ENCODE peak calls at places on chromosomes 12 and 14, in eight cellular contexts. One of them, this sample, is unnamed.

GRCh38 chr14:73245401-73246325 is 8.4 kb downstream of the PAPLN start:
- DNase-seq in right lobe of liver: peak; percentile 69
- DNase-seq in astrocyte: no peak
- DNase-seq in thoracic aorta: no peak
- DNase-seq in colonic mucosa: peak; percentile 42
- DNase-seq in A549: no peak
- DNase-seq in SK-N-SH: peak; percentile 16
- DNase-seq in mucosa of descending colon: peak; percentile 41
- DNase-seq in this sample: peak; percentile 80

GRCh38 chr12:84508325-84508861 is 404.2 kb downstream of the SLC6A15 start:
- DNase-seq in thoracic aorta: no peak
- DNase-seq in colonic mucosa: peak; percentile 21
- DNase-seq in SK-N-SH: peak; percentile 12
- DNase-seq in right lobe of liver: no peak
- DNase-seq in A549: peak; percentile 60
- DNase-seq in astrocyte: peak; percentile 77
- DNase-seq in mucosa of descending colon: peak; percentile 24
- DNase-seq in this sample: no peak

GRCh38 chr12:49332441-49332861 is 4.5 kb downstream of the C1QL4 start:
- DNase-seq in SK-N-SH: no peak
- DNase-seq in right lobe of liver: no peak
- DNase-seq in colonic mucosa: no peak
- DNase-seq in mucosa of descending colon: no peak
- DNase-seq in thoracic aorta: no peak
- DNase-seq in astrocyte: no peak
- DNase-seq in A549: no peak
- DNase-seq in this sample: no peak

GRCh38 chr12:51345681-51346080 is 798 bp downstream of the CELA1 start:
- DNase-seq in mucosa of descending colon: no peak
- DNase-seq in A549: no peak
- DNase-seq in thoracic aorta: no peak
- DNase-seq in right lobe of liver: no peak
- DNase-seq in SK-N-SH: no peak
- DNase-seq in astrocyte: peak; percentile 65
- DNase-seq in colonic mucosa: no peak
- DNase-seq in this sample: no peak

GRCh38 chr12:81143057-81143456 is 65.2 kb downstream of the ACSS3 start:
- DNase-seq in colonic mucosa: no peak
- DNase-seq in mucosa of descending colon: peak; percentile 22
- DNase-seq in A549: peak; percentile 9
- DNase-seq in SK-N-SH: no peak
- DNase-seq in astrocyte: no peak
- DNase-seq in thoracic aorta: no peak
- DNase-seq in right lobe of liver: no peak
- DNase-seq in this sample: no peak

GRCh38 chr14:95189400-95190162 is 32.3 kb upstream of the DICER1 start:
- DNase-seq in A549: no peak
- DNase-seq in right lobe of liver: no peak
- DNase-seq in mucosa of descending colon: no peak
- DNase-seq in SK-N-SH: peak; percentile 41
- DNase-seq in colonic mucosa: no peak
- DNase-seq in astrocyte: peak; percentile 32
- DNase-seq in thoracic aorta: no peak
- DNase-seq in this sample: no peak

GRCh38 chr14:39431416-39432178 is 636 bp downstream of the FBXO33 start:
- DNase-seq in mucosa of descending colon: peak; percentile 60
- DNase-seq in thoracic aorta: no peak
- DNase-seq in A549: peak; percentile 37
- DNase-seq in colonic mucosa: peak; percentile 55
- DNase-seq in right lobe of liver: peak; percentile 64
- DNase-seq in astrocyte: no peak
- DNase-seq in SK-N-SH: peak; percentile 32
- DNase-seq in this sample: no peak

GRCh38 chr12:43847427-43847826 is 11.5 kb downstream of the TMEM117 start:
- DNase-seq in right lobe of liver: no peak
- DNase-seq in A549: peak; percentile 41
- DNase-seq in SK-N-SH: no peak
- DNase-seq in colonic mucosa: no peak
- DNase-seq in astrocyte: peak; percentile 77
- DNase-seq in thoracic aorta: no peak
- DNase-seq in mucosa of descending colon: no peak
- DNase-seq in this sample: no peak

GRCh38 chr12:32437095-32437515 is 37.7 kb downstream of the FGD4 start:
- DNase-seq in right lobe of liver: no peak
- DNase-seq in mucosa of descending colon: no peak
- DNase-seq in astrocyte: peak; percentile 94
- DNase-seq in A549: peak; percentile 92
- DNase-seq in colonic mucosa: no peak
- DNase-seq in SK-N-SH: no peak
- DNase-seq in thoracic aorta: no peak
- DNase-seq in this sample: no peak

DNA sequence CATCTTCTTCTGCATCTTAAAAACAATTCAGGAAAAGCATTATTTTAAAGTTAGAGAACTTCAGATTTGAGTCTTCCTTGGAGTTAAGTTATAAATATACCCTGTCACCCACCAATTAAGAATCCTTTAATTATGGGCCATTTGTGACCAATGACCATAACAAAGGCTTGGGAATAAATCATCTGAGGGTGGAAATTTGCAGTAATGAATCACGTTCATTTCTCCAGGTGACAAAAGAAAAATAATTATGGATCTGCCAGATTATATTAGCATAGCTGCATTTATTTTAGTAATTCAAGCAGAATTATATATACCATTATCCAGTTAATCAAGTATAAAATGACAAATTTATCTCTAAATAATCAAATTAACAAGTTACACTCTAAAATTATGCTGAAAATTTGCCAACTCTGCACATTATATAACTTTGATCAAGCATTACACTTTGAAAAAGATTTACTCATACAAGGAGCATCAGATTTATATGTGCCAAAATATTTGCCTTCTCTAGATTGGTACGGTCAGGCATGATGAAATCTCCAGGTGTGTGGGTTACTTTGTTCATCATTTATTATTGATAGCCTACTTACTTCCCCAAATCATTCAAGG is at the start of gene OR4K14:
- DNase-seq in mucosa of descending colon: no peak
- DNase-seq in right lobe of liver: no peak
- DNase-seq in thoracic aorta: no peak
- DNase-seq in A549: no peak
- DNase-seq in colonic mucosa: no peak
- DNase-seq in SK-N-SH: no peak
- DNase-seq in astrocyte: no peak
- DNase-seq in this sample: no peak
- H3K9me3 ChIP-seq in mucosa of descending colon: peaks cover 39% of the 10 kb centered on the region
- H3K9me3 ChIP-seq in right lobe of liver: no peaks in the 10 kb centered on the region
- H3K9me3 ChIP-seq in thoracic aorta: no peaks in the 10 kb centered on the region
- H3K9me3 ChIP-seq in A549: no peaks in the 10 kb centered on the region
- H3K9me3 ChIP-seq in colonic mucosa: no peaks in the 10 kb centered on the region
- H3K9me3 ChIP-seq in SK-N-SH: no peaks in the 10 kb centered on the region
- H3K9me3 ChIP-seq in astrocyte: peaks cover 5% of the 10 kb centered on the region
- H3K9me3 ChIP-seq in this sample: no peaks in the 10 kb centered on the region

DNA sequence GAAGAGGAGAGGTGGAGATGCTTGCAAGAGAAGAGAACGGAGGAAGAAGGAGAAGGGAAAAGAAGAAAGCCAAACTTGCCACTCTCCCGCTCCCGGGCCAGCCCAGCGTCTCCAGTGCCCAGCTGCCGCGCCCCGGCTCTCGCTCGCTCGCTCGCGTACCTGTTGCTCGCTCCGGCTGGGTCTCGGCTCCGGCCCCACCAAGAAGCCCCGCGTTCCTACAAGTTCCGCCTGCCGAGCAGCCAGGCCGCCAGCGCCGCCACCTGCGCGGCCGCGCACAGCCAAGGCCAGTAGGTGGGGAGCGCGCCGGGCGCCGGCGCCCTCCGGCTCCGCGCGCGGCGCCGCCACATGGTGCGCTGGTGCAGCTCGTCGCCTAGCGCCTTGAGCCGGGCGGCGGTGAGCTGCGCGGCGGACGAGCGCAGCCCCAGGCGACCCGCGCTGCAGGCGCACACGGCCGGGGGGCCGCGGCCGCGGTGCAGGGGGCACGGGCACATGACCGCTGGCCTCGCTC is 370 bp downstream of the HRK start:
- DNase-seq in colonic mucosa: peak; percentile 38
- DNase-seq in astrocyte: peak; percentile 38
- DNase-seq in thoracic aorta: no peak
- DNase-seq in A549: peak; percentile 76
- DNase-seq in SK-N-SH: peak; percentile 83
- DNase-seq in mucosa of descending colon: peak; percentile 54
- DNase-seq in right lobe of liver: no peak
- DNase-seq in this sample: no peak
- TF ChIP-seq CTCF in colonic mucosa: no peak
- TF ChIP-seq CTCF in astrocyte: no peak
- TF ChIP-seq CTCF in thoracic aorta: no peak
- TF ChIP-seq CTCF in A549: peak; percentile 35
- TF ChIP-seq CTCF in SK-N-SH: no peak
- TF ChIP-seq CTCF in mucosa of descending colon: no peak
- TF ChIP-seq CTCF in right lobe of liver: no peak
- TF ChIP-seq CTCF in this sample: no peak

DNA sequence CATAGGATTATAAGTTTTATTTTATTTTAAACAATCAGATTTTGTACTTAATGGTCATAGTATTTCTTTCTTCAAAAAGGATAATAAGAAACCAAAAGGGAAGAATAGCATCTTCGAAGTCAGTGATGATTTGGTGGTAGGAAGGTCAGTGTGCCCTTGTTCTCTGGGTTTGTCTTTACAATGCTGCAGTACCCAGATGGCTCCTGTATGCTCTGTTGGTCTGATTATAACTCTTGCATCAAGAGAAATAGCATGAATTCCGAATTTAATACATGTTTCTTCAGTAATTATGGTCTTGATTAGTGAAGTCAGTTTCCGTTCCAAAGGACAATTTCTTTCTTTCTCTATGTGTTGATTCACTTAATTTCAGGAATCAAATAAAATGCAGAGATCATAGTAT is 180.2 kb downstream of the TMTC2 start:
- DNase-seq in colonic mucosa: no peak
- DNase-seq in right lobe of liver: no peak
- DNase-seq in astrocyte: no peak
- DNase-seq in mucosa of descending colon: no peak
- DNase-seq in thoracic aorta: no peak
- DNase-seq in SK-N-SH: peak; percentile 12
- DNase-seq in A549: no peak
- DNase-seq in this sample: no peak
- H3K9me3 ChIP-seq in colonic mucosa: no peaks in the 10 kb centered on the region
- H3K9me3 ChIP-seq in right lobe of liver: no peaks in the 10 kb centered on the region
- H3K9me3 ChIP-seq in astrocyte: no peaks in the 10 kb centered on the region
- H3K9me3 ChIP-seq in mucosa of descending colon: no peaks in the 10 kb centered on the region
- H3K9me3 ChIP-seq in thoracic aorta: no peaks in the 10 kb centered on the region
- H3K9me3 ChIP-seq in SK-N-SH: no peaks in the 10 kb centered on the region
- H3K9me3 ChIP-seq in A549: no peaks in the 10 kb centered on the region
- H3K9me3 ChIP-seq in this sample: no peaks in the 10 kb centered on the region

DNA sequence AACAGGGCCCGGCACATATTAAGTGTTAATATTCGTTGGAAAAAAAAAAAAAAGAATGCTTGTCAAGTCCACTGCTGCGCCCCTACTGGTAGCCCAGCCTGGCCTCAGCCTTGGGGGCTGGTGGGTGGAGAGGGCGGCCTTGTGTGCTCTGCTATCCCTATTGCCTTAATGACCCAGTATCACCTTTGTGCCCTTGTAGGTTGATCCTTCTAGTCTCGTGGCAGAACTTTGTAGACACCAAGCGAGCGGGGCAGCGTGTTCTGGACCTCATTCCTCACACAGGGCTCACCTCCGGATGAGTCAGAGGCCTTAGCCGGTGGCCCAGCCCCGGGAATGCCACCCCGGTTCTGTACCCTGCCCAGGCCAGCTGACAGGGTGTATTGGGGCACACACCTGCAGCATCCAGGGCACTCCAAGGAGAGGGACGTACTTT is 1.8 kb upstream of the RCOR1 start:
- DNase-seq in thoracic aorta: no peak
- DNase-seq in A549: peak; percentile 84
- DNase-seq in SK-N-SH: peak; percentile 53
- DNase-seq in right lobe of liver: peak; percentile 42
- DNase-seq in astrocyte: peak; percentile 14
- DNase-seq in mucosa of descending colon: peak; percentile 21
- DNase-seq in colonic mucosa: peak; percentile 36
- DNase-seq in this sample: no peak
- TF ChIP-seq CTCF in thoracic aorta: peak; percentile 36
- TF ChIP-seq CTCF in A549: peak; percentile 60
- TF ChIP-seq CTCF in SK-N-SH: peak; percentile 53
- TF ChIP-seq CTCF in right lobe of liver: peak; percentile 23
- TF ChIP-seq CTCF in astrocyte: peak; percentile 37
- TF ChIP-seq CTCF in mucosa of descending colon: no peak
- TF ChIP-seq CTCF in colonic mucosa: no peak
- TF ChIP-seq CTCF in this sample: peak; percentile 33

This sample was measured in ascending aorta.